ENCODE peak calls at places on chromosomes 4 and X, in nine cellular contexts. P is coronary artery; J is IMR-90; Z is psoas muscle; B is CD8-positive, alpha-beta T cell; V is B cell; M is PC-9; I is AG09309; S is mammary epithelial cell. G is an unnamed sample.

GRCh38 chr4:186725422-186726149 is 1.9 kb upstream of the FAT1 start:
- DNase-seq in P (peak; percentile 83), V (no peak), M (peak; percentile 45), J (peak; percentile 88), S (peak; percentile 77), I (peak; percentile 64), Z (peak; percentile 65), B (no peak), G (no peak)

GRCh38 chr4:128176643-128177042 is 111.0 kb downstream of the PGRMC2 start:
- DNase-seq in S (no peak), M (no peak), J (no peak), Z (no peak), P (no peak), V (no peak), I (no peak), B (no peak), G (no peak)

GRCh38 chrX:18883961-18884765 is 99.8 kb downstream of the PHKA2 start:
- DNase-seq in S (no peak), V (no peak), J (no peak), Z (no peak), I (no peak), B (no peak), P (no peak), M (no peak), G (no peak)

GRCh38 chrX:141180851-141181250 is 3.9 kb upstream of the LDOC1 start:
- DNase-seq in B (no peak), P (no peak), M (no peak), I (no peak), S (no peak), V (no peak), Z (no peak), J (no peak), G (no peak)

GRCh38 chrX:1610166-1610565 is 4.7 kb upstream of the ASMT start:
- DNase-seq in V (no peak), P (no peak), Z (no peak), M (no peak), I (no peak), S (no peak), J (no peak), B (no peak), G (no peak)

GRCh38 chr4:157043131-157043530 is 32.8 kb upstream of the GLRB start:
- DNase-seq in J (peak; percentile 51), S (peak; percentile 31), Z (no peak), I (no peak), V (no peak), B (no peak), P (no peak), M (no peak), G (no peak)

GRCh38 chrX:132594129-132594528 is 105.3 kb upstream of the MBNL3 start:
- DNase-seq in S (peak; percentile 34), P (no peak), Z (no peak), I (no peak), J (no peak), M (no peak), B (no peak), V (no peak), G (no peak)

GRCh38 chrX:98067611-98068010 is 1183.9 kb downstream of the RPA4 start:
- DNase-seq in P (no peak), S (no peak), Z (no peak), J (peak; percentile 36), M (no peak), I (no peak), V (no peak), B (no peak), G (no peak)

GRCh38 chr4:127580300-127580699 is 52.5 kb upstream of the INTU start:
- DNase-seq in M (no peak), I (no peak), V (no peak), B (no peak), P (no peak), S (no peak), Z (no peak), J (no peak), G (no peak)

GRCh38 chr4:150235317-150235716 is 157.1 kb downstream of the DCLK2 start:
- DNase-seq in M (no peak), B (no peak), V (no peak), Z (no peak), J (no peak), P (no peak), S (no peak), I (no peak), G (no peak)

GRCh38 chr4:184386271-184386781 is 88.0 kb downstream of the IRF2 start:
- DNase-seq in S (no peak), Z (no peak), V (no peak), I (no peak), P (no peak), M (no peak), J (no peak), B (no peak), G (no peak)

GRCh38 chrX:155857561-155857960 is 23.6 kb upstream of the VAMP7 start:
- DNase-seq in B (no peak), Z (no peak), M (no peak), J (no peak), V (no peak), I (no peak), S (no peak), P (no peak), G (no peak)

GRCh38 chrX:17987783-17988182 is 126.7 kb upstream of the RAI2 start:
- DNase-seq in S (no peak), Z (no peak), P (no peak), V (no peak), J (no peak), M (no peak), I (no peak), B (no peak), G (no peak)

GRCh38 chr4:602559-602942 is 22.8 kb upstream of the PDE6B start:
- DNase-seq in M (peak; percentile 74), Z (no peak), P (no peak), J (no peak), I (no peak), V (peak; percentile 20), S (peak; percentile 60), B (peak; percentile 30), G (no peak)

GRCh38 chr4:109294468-109295020 is 7.9 kb downstream of the COL25A1 start:
- DNase-seq in M (no peak), B (no peak), I (no peak), S (no peak), J (peak; percentile 13), Z (no peak), P (no peak), V (no peak), G (no peak)

DNA sequence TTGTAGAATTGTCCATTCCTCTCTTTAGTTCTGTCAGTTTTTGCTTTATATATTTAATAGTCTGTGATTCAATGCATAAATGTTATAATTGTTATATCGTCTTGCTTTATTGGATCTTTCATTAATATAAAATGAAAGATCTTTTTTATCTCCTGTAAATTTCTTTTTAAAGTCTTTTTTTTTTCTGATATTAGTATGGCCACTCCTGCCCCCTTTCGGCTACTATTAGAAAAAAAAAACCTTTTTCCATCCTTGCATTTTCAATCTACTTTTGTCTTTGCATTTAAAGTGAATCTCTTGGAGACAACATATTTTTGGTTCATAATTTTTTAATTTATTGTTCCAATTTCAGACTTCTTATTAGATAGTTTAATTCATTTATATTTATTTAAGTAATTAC is 677.4 kb upstream of the NDST4 start:
- DNase-seq in B (no peak), J (no peak), Z (no peak), S (no peak), V (no peak), M (no peak), P (no peak), I (no peak), G (no peak)
- TF ChIP-seq CTCF in B (no peak), J (no peak), Z (no peak), S (no peak), V (no peak), M (no peak), P (no peak), I (no peak), G (no peak)

GRCh38 chrX:56788717-56789122 is 59.7 kb downstream of the NBDY start:
- DNase-seq in M (no peak), V (peak; percentile 70), Z (peak; percentile 79), I (no peak), S (no peak), J (peak; percentile 47), P (peak; percentile 69), B (no peak), G (no peak)
- TF ChIP-seq CTCF in M (no peak), V (no peak), Z (no peak), I (peak; percentile 49), S (no peak), J (peak; percentile 53), P (no peak), B (no peak), G (no peak)

GRCh38 chr4:7333801-7334421 is 100.8 kb downstream of the PSAPL1 start:
- DNase-seq in M (no peak), I (no peak), J (peak; percentile 16), P (no peak), V (no peak), B (no peak), S (no peak), Z (no peak), G (no peak)
- TF ChIP-seq CTCF in M (no peak), I (no peak), J (peak; percentile 18), P (no peak), V (no peak), B (no peak), S (no peak), Z (no peak), G (no peak)

GRCh38 chrX:39261446-39262147 is 460.3 kb downstream of the MID1IP1 start:
- DNase-seq in P (no peak), I (no peak), S (peak; percentile 82), Z (no peak), B (no peak), V (peak; percentile 43), M (no peak), J (no peak), G (no peak)
- TF ChIP-seq CTCF in P (peak; percentile 42), I (peak; percentile 43), S (peak; percentile 65), Z (peak; percentile 50), B (peak; percentile 59), V (peak; percentile 61), M (no peak), J (peak; percentile 26), G (peak; percentile 34)

GRCh38 chrX:95509474-95509873 is 1175.2 kb upstream of the DIAPH2 start:
- DNase-seq in V (no peak), B (no peak), S (no peak), Z (no peak), I (no peak), J (no peak), P (no peak), M (no peak), G (no peak)

DNA sequence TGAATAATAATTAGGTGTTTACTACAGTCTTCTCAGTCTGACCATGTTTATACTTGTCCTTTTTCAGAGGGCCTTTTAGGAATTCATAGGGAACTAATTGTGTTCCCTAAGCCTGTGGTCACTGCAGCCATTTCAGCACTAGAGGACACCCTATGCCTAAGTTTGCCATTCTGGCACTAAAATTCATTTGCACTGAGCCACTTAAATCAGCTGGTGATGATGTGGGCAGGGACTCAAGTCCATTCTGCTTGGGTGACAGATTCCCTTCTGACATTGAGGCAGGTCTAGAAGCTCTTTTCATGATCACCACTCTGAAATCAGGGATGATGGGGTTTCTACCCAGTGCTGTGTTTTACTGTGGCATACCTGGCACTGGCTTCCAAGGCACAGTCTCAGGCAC is 1178.9 kb upstream of the DIAPH2 start:
- DNase-seq in P (no peak), M (no peak), I (no peak), S (peak; percentile 0), V (no peak), B (no peak), Z (no peak), J (no peak), G (no peak)
- TF ChIP-seq CTCF in P (no peak), M (no peak), I (no peak), S (peak; percentile 55), V (no peak), B (no peak), Z (no peak), J (no peak), G (no peak)

G was measured in BJ.